ENCODE peak calls at places on chromosome 14, in seven cellular contexts. One of them, this sample, is unnamed.

GRCh38 chr14:37594238-37594915 is 672 bp downstream of the FOXA1 start:
- DNase-seq in cardiac fibroblast: peak
- DNase-seq in astrocyte of the spinal cord: peak
- DNase-seq in GM10248: no peak
- DNase-seq in endodermal cell: peak
- DNase-seq in bronchial epithelial cell: peak
- DNase-seq in adrenal gland: peak
- DNase-seq in this sample: no peak

GRCh38 chr14:52926994-52927393 is 23.9 kb downstream of the FERMT2 start:
- DNase-seq in adrenal gland: no peak
- DNase-seq in astrocyte of the spinal cord: peak
- DNase-seq in cardiac fibroblast: peak
- DNase-seq in bronchial epithelial cell: peak
- DNase-seq in endodermal cell: no peak
- DNase-seq in GM10248: no peak
- DNase-seq in this sample: no peak

GRCh38 chr14:89630096-89630829 is 213.2 kb upstream of the FOXN3 start:
- DNase-seq in astrocyte of the spinal cord: no peak
- DNase-seq in GM10248: no peak
- DNase-seq in bronchial epithelial cell: no peak
- DNase-seq in adrenal gland: no peak
- DNase-seq in endodermal cell: no peak
- DNase-seq in cardiac fibroblast: no peak
- DNase-seq in this sample: no peak

GRCh38 chr14:78519863-78520262 is 349.7 kb downstream of the NRXN3 start:
- DNase-seq in cardiac fibroblast: peak
- DNase-seq in bronchial epithelial cell: peak
- DNase-seq in astrocyte of the spinal cord: peak
- DNase-seq in adrenal gland: no peak
- DNase-seq in GM10248: peak
- DNase-seq in endodermal cell: peak
- DNase-seq in this sample: no peak

GRCh38 chr14:84482256-84483071 is 1047.5 kb upstream of the FLRT2 start:
- DNase-seq in endodermal cell: no peak
- DNase-seq in cardiac fibroblast: peak
- DNase-seq in adrenal gland: no peak
- DNase-seq in bronchial epithelial cell: peak
- DNase-seq in astrocyte of the spinal cord: peak
- DNase-seq in GM10248: no peak
- DNase-seq in this sample: no peak

GRCh38 chr14:104584557-104584956 is 5.0 kb downstream of the C14orf180 start:
- DNase-seq in adrenal gland: no peak
- DNase-seq in GM10248: no peak
- DNase-seq in endodermal cell: no peak
- DNase-seq in cardiac fibroblast: no peak
- DNase-seq in astrocyte of the spinal cord: no peak
- DNase-seq in bronchial epithelial cell: no peak
- DNase-seq in this sample: no peak

GRCh38 chr14:61560323-61560722 is 135.0 kb upstream of the HIF1A start:
- DNase-seq in GM10248: no peak
- DNase-seq in endodermal cell: no peak
- DNase-seq in bronchial epithelial cell: no peak
- DNase-seq in astrocyte of the spinal cord: no peak
- DNase-seq in adrenal gland: no peak
- DNase-seq in cardiac fibroblast: peak
- DNase-seq in this sample: no peak

GRCh38 chr14:73743431-73743931 is 29.3 kb upstream of the PNMA1 start:
- DNase-seq in cardiac fibroblast: no peak
- DNase-seq in GM10248: peak
- DNase-seq in endodermal cell: no peak
- DNase-seq in bronchial epithelial cell: no peak
- DNase-seq in adrenal gland: peak
- DNase-seq in astrocyte of the spinal cord: no peak
- DNase-seq in this sample: no peak

GRCh38 chr14:89214221-89214965 is 202.6 kb downstream of the FOXN3 start:
- DNase-seq in astrocyte of the spinal cord: peak
- DNase-seq in endodermal cell: no peak
- DNase-seq in bronchial epithelial cell: peak
- DNase-seq in adrenal gland: no peak
- DNase-seq in GM10248: no peak
- DNase-seq in cardiac fibroblast: peak
- DNase-seq in this sample: no peak

GRCh38 chr14:104403421-104404220 is 175.9 kb upstream of the C14orf180 start:
- DNase-seq in bronchial epithelial cell: no peak
- DNase-seq in endodermal cell: no peak
- DNase-seq in astrocyte of the spinal cord: no peak
- DNase-seq in adrenal gland: no peak
- DNase-seq in GM10248: no peak
- DNase-seq in cardiac fibroblast: no peak
- DNase-seq in this sample: no peak

GRCh38 chr14:32230181-32230580 is 27.1 kb upstream of the RNU6-8 start:
- DNase-seq in bronchial epithelial cell: peak
- DNase-seq in endodermal cell: no peak
- DNase-seq in GM10248: no peak
- DNase-seq in astrocyte of the spinal cord: peak
- DNase-seq in cardiac fibroblast: peak
- DNase-seq in adrenal gland: peak
- DNase-seq in this sample: no peak

GRCh38 chr14:104244221-104245011 is 106.0 kb downstream of the KIF26A start:
- DNase-seq in GM10248: no peak
- DNase-seq in bronchial epithelial cell: no peak
- DNase-seq in astrocyte of the spinal cord: no peak
- DNase-seq in endodermal cell: no peak
- DNase-seq in adrenal gland: peak
- DNase-seq in cardiac fibroblast: no peak
- DNase-seq in this sample: no peak

GRCh38 chr14:74634481-74634880 is 22.4 kb upstream of the LTBP2 start:
- DNase-seq in adrenal gland: no peak
- DNase-seq in bronchial epithelial cell: no peak
- DNase-seq in GM10248: no peak
- DNase-seq in endodermal cell: no peak
- DNase-seq in cardiac fibroblast: no peak
- DNase-seq in astrocyte of the spinal cord: no peak
- DNase-seq in this sample: no peak

GRCh38 chr14:67837011-67837624 is 17.5 kb downstream of the RAD51B start:
- DNase-seq in bronchial epithelial cell: peak
- DNase-seq in GM10248: no peak
- DNase-seq in endodermal cell: peak
- DNase-seq in adrenal gland: peak
- DNase-seq in cardiac fibroblast: peak
- DNase-seq in astrocyte of the spinal cord: peak
- DNase-seq in this sample: no peak

GRCh38 chr14:55976219-55976618 is 142.0 kb upstream of the PELI2 start:
- DNase-seq in astrocyte of the spinal cord: no peak
- DNase-seq in GM10248: no peak
- DNase-seq in endodermal cell: no peak
- DNase-seq in adrenal gland: no peak
- DNase-seq in cardiac fibroblast: no peak
- DNase-seq in bronchial epithelial cell: no peak
- DNase-seq in this sample: no peak

DNA sequence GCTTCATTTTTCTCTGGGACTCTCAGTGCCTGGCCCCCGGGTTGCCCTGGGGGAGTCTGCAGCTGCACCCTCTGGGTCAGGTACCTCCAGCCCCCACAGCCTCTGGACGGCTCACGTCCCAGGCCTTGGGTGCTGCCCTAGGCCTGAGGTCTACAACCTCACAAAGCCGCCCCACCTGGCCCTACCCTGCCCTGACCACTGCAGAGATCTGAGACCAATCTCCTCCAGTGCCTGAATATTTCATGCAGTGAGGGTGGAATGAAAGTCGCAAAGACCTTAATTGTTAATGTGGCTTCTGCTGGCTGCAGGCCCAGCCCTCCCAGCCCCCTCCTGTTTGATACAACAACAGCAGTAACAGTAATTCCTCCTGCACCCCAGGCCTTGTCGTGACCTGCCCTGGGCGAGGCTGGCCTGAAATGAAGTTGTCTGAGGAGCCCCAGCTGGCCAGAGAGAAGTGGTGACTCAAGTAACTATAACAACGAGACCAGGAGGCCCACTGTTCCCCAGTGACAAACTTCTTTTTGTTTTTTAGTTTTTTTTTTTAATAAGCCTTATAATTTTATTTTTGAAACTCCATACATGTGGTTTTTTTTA is 8.8 kb upstream of the CCDC85C start:
- DNase-seq in GM10248: no peak
- DNase-seq in bronchial epithelial cell: peak
- DNase-seq in adrenal gland: no peak
- DNase-seq in endodermal cell: no peak
- DNase-seq in cardiac fibroblast: peak
- DNase-seq in astrocyte of the spinal cord: peak
- DNase-seq in this sample: no peak
- TF ChIP-seq CTCF in GM10248: no peak
- TF ChIP-seq CTCF in bronchial epithelial cell: no peak
- TF ChIP-seq CTCF in adrenal gland: no peak
- TF ChIP-seq CTCF in endodermal cell: no peak
- TF ChIP-seq CTCF in cardiac fibroblast: no peak
- TF ChIP-seq CTCF in astrocyte of the spinal cord: no peak
- TF ChIP-seq CTCF in this sample: no peak

DNA sequence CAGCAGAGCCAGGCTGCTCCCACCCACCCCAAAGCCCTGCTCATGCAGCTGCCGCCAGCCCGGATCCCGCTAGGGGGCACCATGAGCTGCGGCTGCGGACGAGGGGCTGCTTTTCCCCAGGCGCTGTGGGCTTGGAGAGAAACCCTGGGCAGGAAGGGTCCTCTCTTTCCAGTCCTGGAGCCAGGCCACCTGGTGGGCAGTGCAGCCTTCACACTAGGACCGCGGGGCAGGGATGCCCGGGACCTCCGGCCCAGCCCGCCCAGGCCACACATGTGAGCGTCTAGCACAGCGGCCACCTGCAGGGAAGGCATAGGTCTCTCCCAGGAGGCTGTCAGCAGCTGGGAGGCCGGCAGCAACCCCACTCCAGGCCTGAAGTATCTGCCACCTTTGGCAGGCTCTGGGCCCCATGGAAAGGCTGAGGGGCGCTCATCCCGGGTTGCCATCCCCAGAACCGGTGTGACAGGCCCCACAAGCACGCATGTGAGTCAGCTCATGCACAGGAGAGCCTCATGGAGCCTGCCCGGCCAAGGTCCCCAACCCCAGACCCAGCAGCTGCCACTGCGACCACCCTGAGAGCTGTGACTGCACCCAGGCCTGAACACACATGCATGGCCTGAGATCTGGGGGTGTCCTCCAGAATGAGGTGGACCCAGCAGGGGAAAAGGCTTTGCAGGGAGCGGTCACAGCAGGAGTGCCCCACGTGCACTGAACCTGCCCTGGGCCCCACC is 280.0 kb upstream of the RTL1 start:
- DNase-seq in astrocyte of the spinal cord: no peak
- DNase-seq in adrenal gland: no peak
- DNase-seq in endodermal cell: peak
- DNase-seq in GM10248: peak
- DNase-seq in cardiac fibroblast: no peak
- DNase-seq in bronchial epithelial cell: no peak
- DNase-seq in this sample: no peak
- TF ChIP-seq CTCF in astrocyte of the spinal cord: peak
- TF ChIP-seq CTCF in adrenal gland: no peak
- TF ChIP-seq CTCF in endodermal cell: peak
- TF ChIP-seq CTCF in GM10248: no peak
- TF ChIP-seq CTCF in cardiac fibroblast: peak
- TF ChIP-seq CTCF in bronchial epithelial cell: peak
- TF ChIP-seq CTCF in this sample: peak

GRCh38 chr14:106044949-106045596 is 518.7 kb downstream of the TMEM121 start:
- DNase-seq in endodermal cell: peak
- DNase-seq in astrocyte of the spinal cord: no peak
- DNase-seq in adrenal gland: peak
- DNase-seq in GM10248: peak
- DNase-seq in cardiac fibroblast: no peak
- DNase-seq in bronchial epithelial cell: no peak
- DNase-seq in this sample: no peak

GRCh38 chr14:106037380-106037779 is 511.0 kb downstream of the TMEM121 start:
- DNase-seq in GM10248: no peak
- DNase-seq in adrenal gland: no peak
- DNase-seq in endodermal cell: no peak
- DNase-seq in cardiac fibroblast: no peak
- DNase-seq in bronchial epithelial cell: no peak
- DNase-seq in astrocyte of the spinal cord: no peak
- DNase-seq in this sample: no peak

GRCh38 chr14:106044515-106044914 is 518.1 kb downstream of the TMEM121 start:
- DNase-seq in adrenal gland: no peak
- DNase-seq in endodermal cell: no peak
- DNase-seq in GM10248: peak
- DNase-seq in cardiac fibroblast: no peak
- DNase-seq in astrocyte of the spinal cord: no peak
- DNase-seq in bronchial epithelial cell: no peak
- DNase-seq in this sample: no peak

GRCh38 chr14:106039400-106039799 is 513.0 kb downstream of the TMEM121 start:
- DNase-seq in bronchial epithelial cell: no peak
- DNase-seq in GM10248: peak
- DNase-seq in astrocyte of the spinal cord: no peak
- DNase-seq in endodermal cell: no peak
- DNase-seq in adrenal gland: no peak
- DNase-seq in cardiac fibroblast: no peak
- DNase-seq in this sample: no peak
- TF ChIP-seq CTCF in bronchial epithelial cell: no peak
- TF ChIP-seq CTCF in GM10248: peak
- TF ChIP-seq CTCF in astrocyte of the spinal cord: no peak
- TF ChIP-seq CTCF in endodermal cell: no peak
- TF ChIP-seq CTCF in adrenal gland: no peak
- TF ChIP-seq CTCF in cardiac fibroblast: no peak
- TF ChIP-seq CTCF in this sample: peak

GRCh38 chr14:75885829-75886228 is 96.0 kb downstream of the TGFB3 start:
- DNase-seq in astrocyte of the spinal cord: peak
- DNase-seq in bronchial epithelial cell: peak
- DNase-seq in GM10248: no peak
- DNase-seq in endodermal cell: no peak
- DNase-seq in cardiac fibroblast: peak
- DNase-seq in adrenal gland: no peak
- DNase-seq in this sample: no peak

GRCh38 chr14:75886661-75887348 is 95.0 kb downstream of the TGFB3 start:
- DNase-seq in cardiac fibroblast: peak
- DNase-seq in adrenal gland: no peak
- DNase-seq in GM10248: no peak
- DNase-seq in astrocyte of the spinal cord: no peak
- DNase-seq in endodermal cell: no peak
- DNase-seq in bronchial epithelial cell: peak
- DNase-seq in this sample: no peak

GRCh38 chr14:75880512-75880911 is 101.3 kb downstream of the TGFB3 start:
- DNase-seq in adrenal gland: no peak
- DNase-seq in bronchial epithelial cell: no peak
- DNase-seq in cardiac fibroblast: no peak
- DNase-seq in astrocyte of the spinal cord: no peak
- DNase-seq in endodermal cell: peak
- DNase-seq in GM10248: no peak
- DNase-seq in this sample: no peak

GRCh38 chr14:75881986-75882385 is 99.8 kb downstream of the TGFB3 start:
- DNase-seq in cardiac fibroblast: no peak
- DNase-seq in astrocyte of the spinal cord: no peak
- DNase-seq in GM10248: no peak
- DNase-seq in bronchial epithelial cell: no peak
- DNase-seq in endodermal cell: no peak
- DNase-seq in adrenal gland: no peak
- DNase-seq in this sample: no peak

DNA sequence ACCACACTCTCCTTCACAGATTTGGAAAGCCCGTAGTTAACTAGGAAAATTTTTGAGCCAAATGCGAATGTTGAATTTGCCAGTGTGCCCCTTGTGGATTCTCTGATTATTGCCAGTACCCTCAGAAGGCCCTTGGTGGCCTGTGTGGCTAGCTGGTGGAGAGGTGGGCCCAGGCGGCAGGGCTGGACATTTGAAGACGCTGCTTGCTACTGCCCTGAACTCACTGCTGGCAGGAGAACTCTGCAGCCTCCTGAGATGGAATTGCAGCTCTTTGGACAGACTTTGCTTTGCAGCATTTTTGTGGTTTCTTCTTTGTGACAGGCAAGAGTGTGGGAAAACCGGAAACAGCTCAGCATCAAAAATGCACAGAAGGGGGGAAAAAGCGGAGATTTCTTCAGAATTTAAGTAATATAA is 97.6 kb downstream of the TGFB3 start:
- DNase-seq in adrenal gland: no peak
- DNase-seq in bronchial epithelial cell: peak
- DNase-seq in endodermal cell: peak
- DNase-seq in GM10248: no peak
- DNase-seq in cardiac fibroblast: peak
- DNase-seq in astrocyte of the spinal cord: peak
- DNase-seq in this sample: no peak
- TF ChIP-seq CTCF in adrenal gland: no peak
- TF ChIP-seq CTCF in bronchial epithelial cell: peak
- TF ChIP-seq CTCF in endodermal cell: peak
- TF ChIP-seq CTCF in GM10248: peak
- TF ChIP-seq CTCF in cardiac fibroblast: peak
- TF ChIP-seq CTCF in astrocyte of the spinal cord: peak
- TF ChIP-seq CTCF in this sample: peak